ENCODE peak calls at places on chromosomes 2 and 18, in four cellular contexts. B is vagina; R is body of pancreas; S is CD4-positive, CD25-positive, alpha-beta regulatory T cell. I is an unnamed sample.
A peak's percentile ranks its signal among the peaks of the same experiment; 100 is the strongest.

GRCh38 chr2:6254446-6254845 is 562.3 kb downstream of the SOX11 start:
- DNase-seq in B (no peak), S (no peak), R (no peak), I (no peak)

GRCh38 chr18:50155406-50155805 is 39.5 kb downstream of the MYO5B start:
- DNase-seq in S (no peak), B (no peak), R (no peak), I (no peak)

GRCh38 chr2:149908731-149909690 is 321.4 kb upstream of the MMADHC start:
- DNase-seq in B (no peak), S (no peak), R (no peak), I (no peak)

GRCh38 chr2:128986026-128986720 is 667.5 kb upstream of the HS6ST1 start:
- DNase-seq in R (peak; percentile 43), S (no peak), B (no peak), I (no peak)

GRCh38 chr2:43006834-43007543 is 214.6 kb upstream of the HAAO start:
- DNase-seq in S (no peak), B (no peak), R (no peak), I (no peak)

GRCh38 chr18:37668971-37669747 is 103.6 kb upstream of the CELF4 start:
- DNase-seq in S (no peak), R (no peak), B (peak; percentile 62), I (no peak)

GRCh38 chr2:232896700-232897385 is 26.8 kb downstream of the SNORC start:
- DNase-seq in R (no peak), B (no peak), S (no peak), I (no peak)

GRCh38 chr2:159738509-159739390 is 26.4 kb downstream of the MARCHF7 start:
- DNase-seq in S (no peak), R (no peak), B (no peak), I (no peak)

GRCh38 chr18:49652841-49653240 is 91.0 kb downstream of the LIPG start:
- DNase-seq in S (no peak), R (no peak), B (no peak), I (no peak)

GRCh38 chr2:216985658-216986141 is 125.8 kb upstream of the TNP1 start:
- DNase-seq in S (no peak), B (no peak), R (no peak), I (no peak)

GRCh38 chr2:67516358-67516757 is 119.2 kb downstream of the ETAA1 start:
- DNase-seq in S (no peak), R (no peak), B (no peak), I (no peak)

GRCh38 chr2:200748779-200749178 is 62.9 kb upstream of the BZW1 start:
- DNase-seq in B (no peak), S (no peak), R (no peak), I (no peak)

GRCh38 chr2:43343573-43344304 is 117.3 kb upstream of the ZFP36L2 start:
- DNase-seq in S (no peak), R (peak; percentile 79), B (no peak), I (no peak)

GRCh38 chr2:64865073-64865830 is 123.9 kb upstream of the SLC1A4 start:
- DNase-seq in B (no peak), R (peak; percentile 71), S (peak; percentile 67), I (peak; percentile 71)

GRCh38 chr18:63505566-63506335 is 29.0 kb downstream of the SERPINB5 start:
- DNase-seq in B (no peak), S (peak; percentile 25), R (no peak), I (peak; percentile 4)

GRCh38 chr18:2240311-2240705 is 331.0 kb downstream of the METTL4 start:
- DNase-seq in B (no peak), S (no peak), R (no peak), I (no peak)

GRCh38 chr2:37827911-37828411 is 97.1 kb upstream of the RMDN2 start:
- DNase-seq in S (no peak), R (no peak), B (peak; percentile 75), I (no peak)

GRCh38 chr2:96792772-96793749 is 23.0 kb upstream of the CNNM3 start:
- DNase-seq in B (no peak), S (no peak), R (no peak), I (no peak)

GRCh38 chr2:206028101-206028500 is 57.9 kb downstream of the INO80D start:
- DNase-seq in S (no peak), B (no peak), R (no peak), I (no peak)

GRCh38 chr2:183837157-183837556 is 712.9 kb downstream of the NUP35 start:
- DNase-seq in S (no peak), B (no peak), R (no peak), I (no peak)

GRCh38 chr18:79483971-79484491 is 88.3 kb downstream of the NFATC1 start:
- DNase-seq in S (no peak), B (no peak), R (no peak), I (no peak)

GRCh38 chr18:35610089-35610488 is 28.5 kb downstream of the GALNT1 start:
- DNase-seq in S (no peak), B (no peak), R (no peak), I (no peak)

GRCh38 chr18:3489462-3489861 is 39.5 kb downstream of the TGIF1 start:
- DNase-seq in B (no peak), R (no peak), S (no peak), I (no peak)

GRCh38 chr2:58520903-58521302 is 279.8 kb upstream of the FANCL start:
- DNase-seq in S (no peak), R (no peak), B (no peak), I (no peak)

GRCh38 chr2:194252127-194252526 is 1404.9 kb upstream of the SLC39A10 start:
- DNase-seq in S (no peak), R (no peak), B (no peak), I (no peak)

GRCh38 chr18:75201936-75202335 is 7.0 kb downstream of the PTGR3 start:
- DNase-seq in S (no peak), R (peak; percentile 75), B (no peak), I (no peak)

GRCh38 chr2:85999131-85999831 is 106.4 kb downstream of the POLR1A start:
- DNase-seq in S (peak; percentile 89), B (no peak), R (no peak), I (peak; percentile 29)

GRCh38 chr2:85996591-85996990 is 107.8 kb upstream of the ST3GAL5 start:
- DNase-seq in R (no peak), S (no peak), B (peak; percentile 85), I (no peak)

GRCh38 chr2:85998071-85998991 is 107.4 kb downstream of the POLR1A start:
- DNase-seq in R (no peak), S (no peak), B (no peak), I (no peak)

GRCh38 chr2:85995648-85996529 is 107.1 kb upstream of the ST3GAL5 start:
- DNase-seq in S (no peak), B (peak; percentile 80), R (no peak), I (no peak)

GRCh38 chr2:85997016-85997970 is 108.4 kb downstream of the POLR1A start:
- DNase-seq in S (no peak), B (no peak), R (peak; percentile 53), I (no peak)
- H3K4me3 ChIP-seq in S (no peak overlapping the region), B (no peak overlapping the region), R (no peak overlapping the region), I (no peak overlapping the region)

DNA sequence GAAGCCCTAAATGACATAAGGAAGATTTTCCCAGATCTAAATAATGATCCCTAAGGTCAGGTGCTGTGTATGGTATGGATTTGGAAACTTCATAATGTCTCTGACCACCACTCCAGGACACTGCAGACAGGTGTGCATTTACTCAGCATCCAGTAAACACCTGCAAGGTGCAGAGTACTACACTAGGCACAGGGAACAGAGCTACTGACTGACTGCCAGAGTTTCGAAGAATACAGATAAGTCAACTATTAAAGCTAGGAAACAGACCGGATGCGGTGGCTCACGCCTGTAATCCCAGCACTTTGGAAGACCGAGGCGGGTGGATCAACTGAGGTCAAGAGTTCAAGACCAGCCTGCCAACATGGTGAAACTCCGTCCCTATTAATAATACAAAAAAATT is 65.0 kb downstream of the ATP8B1 start:
- DNase-seq in B (peak; percentile 77), R (peak; percentile 39), S (no peak), I (no peak)
- H3K27ac ChIP-seq in B (peak overlapping the region; percentile 47), R (peak overlapping the region; percentile 32), S (no peak overlapping the region), I (no peak overlapping the region)

GRCh38 chr2:157783180-157783579 is 93.0 kb downstream of the ACVR1 start:
- DNase-seq in R (no peak), S (no peak), B (no peak), I (no peak)
- H3K4me1 ChIP-seq in R (peaks cover 56% of the 10 kb centered on the region), S (peaks cover 24% of the 10 kb centered on the region), B (peaks cover 63% of the 10 kb centered on the region), I (peaks cover 22% of the 10 kb centered on the region)

GRCh38 chr2:11752906-11753305 is 6.5 kb downstream of the LPIN1 start:
- DNase-seq in S (no peak), R (no peak), B (no peak), I (no peak)
- H3K4me3 ChIP-seq in S (peak overlapping the region; percentile 78), R (no peak overlapping the region), B (no peak overlapping the region), I (no peak overlapping the region)

GRCh38 chr18:55419132-55419938 is 168.7 kb downstream of the TCF4 start:
- DNase-seq in S (no peak), R (no peak), B (no peak), I (no peak)

GRCh38 chr18:55415258-55415871 is 172.6 kb downstream of the TCF4 start:
- DNase-seq in R (peak; percentile 81), B (no peak), S (peak; percentile 77), I (peak; percentile 46)

GRCh38 chr18:55414475-55414874 is 173.5 kb downstream of the TCF4 start:
- DNase-seq in S (no peak), R (no peak), B (no peak), I (no peak)

GRCh38 chr18:55418439-55418838 is 169.6 kb downstream of the TCF4 start:
- DNase-seq in R (no peak), B (no peak), S (no peak), I (no peak)

GRCh38 chr18:55416791-55417190 is 171.2 kb downstream of the TCF4 start:
- DNase-seq in S (no peak), B (no peak), R (no peak), I (no peak)
- H3K27ac ChIP-seq in S (no peak overlapping the region), B (peak overlapping the region; percentile 85), R (no peak overlapping the region), I (no peak overlapping the region)

DNA sequence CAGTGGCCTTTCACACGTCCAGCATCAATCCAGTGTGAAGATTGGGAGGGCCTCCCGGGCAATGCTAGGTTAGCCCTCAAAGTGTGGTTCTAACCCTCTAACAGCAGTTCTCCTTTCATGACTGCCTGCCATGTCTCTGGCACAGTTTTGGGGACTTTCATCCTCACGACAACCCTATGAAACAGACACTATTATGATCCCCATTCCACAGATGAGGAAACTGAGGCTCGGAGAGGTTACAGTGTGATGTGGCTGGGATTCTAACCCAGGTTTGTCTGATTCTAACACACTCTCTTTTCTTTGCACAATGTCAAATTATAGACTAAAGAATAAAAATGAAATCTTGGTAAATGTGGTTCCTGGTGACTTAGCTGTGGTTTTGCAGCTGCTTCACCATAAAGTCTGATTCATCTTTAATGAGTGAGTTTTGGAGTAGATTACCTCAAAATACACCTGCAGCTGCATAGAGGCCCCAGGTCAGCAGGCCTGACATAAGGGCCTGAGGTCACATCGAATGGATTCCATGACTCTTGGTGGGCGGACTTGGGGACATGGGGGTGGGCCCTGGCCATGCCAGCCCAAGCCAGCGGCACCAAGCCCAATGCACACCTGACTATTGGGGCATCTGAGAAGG is 214.4 kb downstream of the GLI2 start:
- DNase-seq in S (no peak), R (no peak), B (no peak), I (no peak)
- H3K4me1 ChIP-seq in S (no peaks in the 10 kb centered on the region), R (peaks cover 24% of the 10 kb centered on the region), B (no peaks in the 10 kb centered on the region), I (no peaks in the 10 kb centered on the region)

GRCh38 chr2:240986787-240987411 is 11.5 kb upstream of the SNED1 start:
- DNase-seq in S (no peak), B (no peak), R (peak; percentile 55), I (no peak)
- H3K4me3 ChIP-seq in S (no peak overlapping the region), B (no peak overlapping the region), R (no peak overlapping the region), I (no peak overlapping the region)

GRCh38 chr2:143815082-143815481 is 685.9 kb downstream of the ARHGAP15 start:
- DNase-seq in B (no peak), S (no peak), R (no peak), I (no peak)

GRCh38 chr2:143819190-143819735 is 690.0 kb downstream of the ARHGAP15 start:
- DNase-seq in B (no peak), S (no peak), R (no peak), I (no peak)

GRCh38 chr2:143816927-143817326 is 687.7 kb downstream of the ARHGAP15 start:
- DNase-seq in B (no peak), R (no peak), S (no peak), I (no peak)
- H3K27ac ChIP-seq in B (no peak overlapping the region), R (no peak overlapping the region), S (no peak overlapping the region), I (no peak overlapping the region)

I was measured in CD4-positive, alpha-beta memory T cell.